ENCODE peak calls at places on chromosomes 11 and 22, in four cellular contexts. One of them, this sample, is unnamed.

GRCh38 chr22:43101306-43101705 is 9.2 kb upstream of the BIK start:
- DNase-seq in A549: no peak
- DNase-seq in renal cortical epithelial cell: no peak
- DNase-seq in stromal cell of bone marrow: no peak
- DNase-seq in this sample: no peak

GRCh38 chr11:10701982-10702381 is 8.4 kb upstream of the IRAG1 start:
- DNase-seq in A549: no peak
- DNase-seq in renal cortical epithelial cell: peak
- DNase-seq in stromal cell of bone marrow: peak
- DNase-seq in this sample: no peak

GRCh38 chr11:65086809-65087208 is 2.8 kb downstream of the ZFPL1 start:
- DNase-seq in A549: no peak
- DNase-seq in renal cortical epithelial cell: no peak
- DNase-seq in stromal cell of bone marrow: no peak
- DNase-seq in this sample: no peak

GRCh38 chr11:73349633-73350032 is 26.6 kb upstream of the RELT start:
- DNase-seq in A549: no peak
- DNase-seq in renal cortical epithelial cell: no peak
- DNase-seq in stromal cell of bone marrow: no peak
- DNase-seq in this sample: no peak

GRCh38 chr11:20367313-20367948 is 3.9 kb downstream of the HTATIP2 start:
- DNase-seq in A549: peak
- DNase-seq in renal cortical epithelial cell: peak
- DNase-seq in stromal cell of bone marrow: peak
- DNase-seq in this sample: peak

GRCh38 chr11:120384476-120384875 is 48.3 kb downstream of the ARHGEF12 start:
- DNase-seq in A549: no peak
- DNase-seq in renal cortical epithelial cell: no peak
- DNase-seq in stromal cell of bone marrow: no peak
- DNase-seq in this sample: no peak

GRCh38 chr22:25702046-25702445 is 39.9 kb upstream of the MYO18B start:
- DNase-seq in A549: no peak
- DNase-seq in renal cortical epithelial cell: peak
- DNase-seq in stromal cell of bone marrow: no peak
- DNase-seq in this sample: no peak

GRCh38 chr11:74157169-74157568 is 13.6 kb downstream of the C2CD3 start:
- DNase-seq in A549: no peak
- DNase-seq in renal cortical epithelial cell: no peak
- DNase-seq in stromal cell of bone marrow: no peak
- DNase-seq in this sample: no peak

GRCh38 chr11:72721689-72722049 is 30.5 kb downstream of the ARAP1 start:
- DNase-seq in A549: no peak
- DNase-seq in renal cortical epithelial cell: no peak
- DNase-seq in stromal cell of bone marrow: no peak
- DNase-seq in this sample: peak

This sample was measured in stimulated activated naive CD4-positive, alpha-beta T cell treated with Interleukin-2 at 50 U/mL for 16 hours.